ENCODE peak calls at places on chromosome 11, in five cellular contexts. U, R, X, H and N are unnamed samples.

GRCh38 chr11:71255323-71255722 is 2.9 kb upstream of the SHANK2 start:
- DNase-seq in U (peak; percentile 71), R (no peak), X (no peak), H (no peak), N (no peak)

GRCh38 chr11:4891996-4892640 is 10.4 kb downstream of the OR51T1 start:
- DNase-seq in U (no peak), R (peak; percentile 71), X (peak; percentile 94), H (no peak), N (no peak)

GRCh38 chr11:96341237-96342130 is 1.5 kb downstream of the MAML2 start:
- DNase-seq in U (no peak), R (peak; percentile 58), X (peak; percentile 61), H (no peak), N (peak; percentile 81)

GRCh38 chr11:2868604-2869526 is 16.7 kb downstream of the CDKN1C start:
- DNase-seq in U (no peak), R (no peak), X (no peak), H (no peak), N (no peak)

GRCh38 chr11:46889689-46890475 is 28.5 kb downstream of the LRP4 start:
- DNase-seq in U (peak; percentile 74), R (peak; percentile 77), X (peak; percentile 70), H (no peak), N (peak; percentile 79)

GRCh38 chr11:129048911-129049310 is 106.2 kb upstream of the TP53AIP1 start:
- DNase-seq in U (no peak), R (no peak), X (no peak), H (no peak), N (no peak)

GRCh38 chr11:102640946-102641345 is 15.8 kb upstream of the MMP20 start:
- DNase-seq in U (no peak), R (no peak), X (no peak), H (no peak), N (no peak)

GRCh38 chr11:118634435-118635236 is 27.2 kb downstream of the PHLDB1 start:
- DNase-seq in U (peak; percentile 75), R (peak; percentile 37), X (peak; percentile 76), H (no peak), N (no peak)

GRCh38 chr11:1908579-1908978 is 10.9 kb upstream of the TNNT3 start:
- DNase-seq in U (no peak), R (no peak), X (peak; percentile 10), H (no peak), N (no peak)

GRCh38 chr11:125300791-125301218 is 136.3 kb downstream of the PKNOX2 start:
- DNase-seq in U (no peak), R (peak; percentile 87), X (peak; percentile 74), H (no peak), N (no peak)

GRCh38 chr11:92224394-92225205 is at the start of gene FAT3:
- DNase-seq in U (no peak), R (peak; percentile 78), X (peak; percentile 67), H (no peak), N (no peak)

GRCh38 chr11:92751594-92751993 is 217.9 kb upstream of the MTNR1B start:
- DNase-seq in U (no peak), R (no peak), X (no peak), H (no peak), N (no peak)

GRCh38 chr11:28461338-28461737 is 353.1 kb downstream of the METTL15 start:
- DNase-seq in U (no peak), R (peak; percentile 79), X (no peak), H (no peak), N (no peak)

GRCh38 chr11:18540207-18541009 is 13.7 kb upstream of the TSG101 start:
- DNase-seq in U (no peak), R (peak; percentile 21), X (peak; percentile 30), H (no peak), N (peak; percentile 32)

GRCh38 chr11:129315781-129316579 is 59.7 kb upstream of the BARX2 start:
- DNase-seq in U (peak; percentile 60), R (no peak), X (no peak), H (no peak), N (no peak)

GRCh38 chr11:2525941-2526807 is 81.4 kb downstream of the KCNQ1 start:
- DNase-seq in U (no peak), R (no peak), X (no peak), H (no peak), N (no peak)

GRCh38 chr11:97269527-97269926 is 879.7 kb downstream of the JRKL start:
- DNase-seq in U (no peak), R (no peak), X (no peak), H (no peak), N (peak; percentile 8)

GRCh38 chr11:58923300-58923788 is 15.9 kb upstream of the GLYATL1 start:
- DNase-seq in U (no peak), R (peak; percentile 60), X (peak; percentile 54), H (no peak), N (peak; percentile 51)